ENCODE peak calls at places on chromosomes 13 and 19, in four cellular contexts. One of them, this sample, is unnamed.

GRCh38 chr19:1015782-1016646 is 4.9 kb downstream of the TMEM259 start:
- DNase-seq in endothelial cell: no peak
- DNase-seq in iris pigment epithelial cell: no peak
- DNase-seq in uterus: no peak
- DNase-seq in this sample: no peak

GRCh38 chr13:51683537-51684050 is 99.3 kb downstream of the WDFY2 start:
- DNase-seq in endothelial cell: no peak
- DNase-seq in iris pigment epithelial cell: no peak
- DNase-seq in uterus: no peak
- DNase-seq in this sample: no peak

GRCh38 chr13:92716749-92717148 is 509.9 kb upstream of the GPC6 start:
- DNase-seq in endothelial cell: no peak
- DNase-seq in iris pigment epithelial cell: peak; percentile 1
- DNase-seq in uterus: no peak
- DNase-seq in this sample: no peak

GRCh38 chr13:31818236-31818635 is 78.9 kb downstream of the RXFP2 start:
- DNase-seq in endothelial cell: no peak
- DNase-seq in iris pigment epithelial cell: peak; percentile 7
- DNase-seq in uterus: no peak
- DNase-seq in this sample: no peak

GRCh38 chr13:42116225-42116624 is 67.8 kb downstream of the DGKH start:
- DNase-seq in endothelial cell: no peak
- DNase-seq in iris pigment epithelial cell: no peak
- DNase-seq in uterus: no peak
- DNase-seq in this sample: no peak

GRCh38 chr19:38134538-38135149 is 89.4 kb downstream of the DPF1 start:
- DNase-seq in endothelial cell: peak; percentile 59
- DNase-seq in iris pigment epithelial cell: peak; percentile 40
- DNase-seq in uterus: no peak
- DNase-seq in this sample: no peak

GRCh38 chr13:74574964-74575728 is 440.9 kb upstream of the KLF12 start:
- DNase-seq in endothelial cell: peak; percentile 5
- DNase-seq in iris pigment epithelial cell: no peak
- DNase-seq in uterus: no peak
- DNase-seq in this sample: no peak

GRCh38 chr19:39139305-39140194 is 14.0 kb downstream of the PAK4 start:
- DNase-seq in endothelial cell: no peak
- DNase-seq in iris pigment epithelial cell: no peak
- DNase-seq in uterus: no peak
- DNase-seq in this sample: no peak

GRCh38 chr19:55336101-55336500 is 3.6 kb upstream of the KMT5C start:
- DNase-seq in endothelial cell: no peak
- DNase-seq in iris pigment epithelial cell: no peak
- DNase-seq in uterus: no peak
- DNase-seq in this sample: no peak

GRCh38 chr13:49132479-49133002 is 87.6 kb upstream of the MLNR start:
- DNase-seq in endothelial cell: no peak
- DNase-seq in iris pigment epithelial cell: no peak
- DNase-seq in uterus: no peak
- DNase-seq in this sample: no peak

GRCh38 chr19:55452381-55453325 is 8.8 kb downstream of the ISOC2 start:
- DNase-seq in endothelial cell: peak; percentile 54
- DNase-seq in iris pigment epithelial cell: peak; percentile 81
- DNase-seq in uterus: peak; percentile 72
- DNase-seq in this sample: peak; percentile 80